ENCODE peak calls at places on chromosomes 6 and 20, in five cellular contexts. G, N, E, D and O are unnamed samples.

GRCh38 chr6:147204060-147204785 is at the start of gene STXBP5:
- DNase-seq in D (no peak), N (peak; percentile 30), E (peak; percentile 26), G (peak; percentile 17), O (peak; percentile 72)

GRCh38 chr6:149733321-149733720 is 13.0 kb downstream of the NUP43 start:
- DNase-seq in G (no peak), N (no peak), E (no peak), D (no peak), O (no peak)

GRCh38 chr6:37134622-37135191 is 35.2 kb upstream of the PIM1 start:
- DNase-seq in E (peak; percentile 96), D (no peak), N (peak; percentile 18), G (no peak), O (peak; percentile 64)

GRCh38 chr20:32966881-32967781 is 37.1 kb downstream of the SUN5 start:
- DNase-seq in D (no peak), G (peak; percentile 33), E (no peak), N (peak; percentile 45), O (peak; percentile 18)

GRCh38 chr6:143569035-143569434 is 57.5 kb upstream of the FUCA2 start:
- DNase-seq in G (no peak), N (no peak), E (no peak), D (no peak), O (no peak)

GRCh38 chr6:7763896-7764295 is 38.0 kb downstream of the BMP6 start:
- DNase-seq in D (no peak), N (no peak), G (no peak), E (no peak), O (no peak)

GRCh38 chr20:63847374-63848002 is 13.8 kb upstream of the ABHD16B start:
- DNase-seq in N (no peak), E (no peak), D (no peak), G (no peak), O (no peak)

GRCh38 chr20:16785221-16785620 is 37.1 kb downstream of the OTOR start:
- DNase-seq in G (no peak), N (no peak), E (no peak), D (no peak), O (no peak)

GRCh38 chr6:32168807-32169206 is 4.4 kb downstream of the EGFL8 start:
- DNase-seq in N (no peak), D (no peak), G (no peak), E (no peak), O (no peak)

GRCh38 chr6:33678932-33679478 is 32.5 kb downstream of the UQCC2 start:
- DNase-seq in E (no peak), N (no peak), D (no peak), G (no peak), O (no peak)